ENCODE peak calls at places on chromosomes 12 and 14, in seven cellular contexts. G is fibroblast of lung, J is mammary epithelial cell, I is psoas muscle, S is lower lobe of right lung, C is hepatocyte, X is SK-N-SH. A is an unnamed sample. For H3K27me3 and H3K36me3, the result is how much of the 10 kb centered on the place peaks cover.

GRCh38 chr12:82174936-82175335 is 183.3 kb downstream of the CCDC59 start:
- DNase-seq in S (no peak), J (no peak), X (no peak), C (no peak), I (no peak), G (no peak), A (no peak)

GRCh38 chr14:52740751-52741150 is 10.8 kb downstream of the STYX start:
- DNase-seq in X (no peak), C (no peak), I (no peak), S (no peak), G (no peak), J (no peak), A (no peak)

GRCh38 chr14:49220492-49220891 is 365.7 kb downstream of the RPS29 start:
- DNase-seq in S (no peak), G (no peak), J (no peak), C (no peak), I (no peak), X (no peak), A (no peak)

GRCh38 chr14:71143391-71144290 is 236.4 kb downstream of the PCNX1 start:
- DNase-seq in J (peak), G (peak), I (no peak), X (no peak), S (no peak), C (peak), A (no peak)

GRCh38 chr12:114668151-114668891 is 15.7 kb downstream of the TBX3 start:
- DNase-seq in J (peak), C (peak), I (peak), X (peak), S (peak), G (peak), A (peak)

GRCh38 chr14:29941401-29941800 is 13.8 kb upstream of the PRKD1 start:
- DNase-seq in X (no peak), I (no peak), G (no peak), S (no peak), C (no peak), J (no peak), A (peak)

GRCh38 chr12:117152793-117153775 is 37.2 kb downstream of the FBXO21 start:
- DNase-seq in G (no peak), I (no peak), C (no peak), X (no peak), S (no peak), J (no peak), A (no peak)

GRCh38 chr14:103372552-103373304 is 12.5 kb upstream of the MARK3 start:
- DNase-seq in S (no peak), I (peak), G (peak), J (peak), X (no peak), C (peak), A (peak)

GRCh38 chr12:15726029-15726756 is 63.0 kb downstream of the EPS8 start:
- DNase-seq in I (no peak), X (no peak), S (no peak), C (no peak), G (no peak), J (no peak), A (no peak)

GRCh38 chr12:124679533-124680371 is 112.3 kb upstream of the NCOR2 start:
- DNase-seq in C (no peak), S (no peak), J (no peak), I (peak), G (no peak), X (no peak), A (peak)

GRCh38 chr14:61764342-61765122 is 2.3 kb downstream of the SNAPC1 start:
- DNase-seq in S (no peak), X (no peak), J (no peak), I (no peak), G (no peak), C (no peak), A (no peak)
- H3K4me3 ChIP-seq in S (no peak), X (peak), J (peak), I (peak), G (peak), C (no peak), A (no peak)

DNA sequence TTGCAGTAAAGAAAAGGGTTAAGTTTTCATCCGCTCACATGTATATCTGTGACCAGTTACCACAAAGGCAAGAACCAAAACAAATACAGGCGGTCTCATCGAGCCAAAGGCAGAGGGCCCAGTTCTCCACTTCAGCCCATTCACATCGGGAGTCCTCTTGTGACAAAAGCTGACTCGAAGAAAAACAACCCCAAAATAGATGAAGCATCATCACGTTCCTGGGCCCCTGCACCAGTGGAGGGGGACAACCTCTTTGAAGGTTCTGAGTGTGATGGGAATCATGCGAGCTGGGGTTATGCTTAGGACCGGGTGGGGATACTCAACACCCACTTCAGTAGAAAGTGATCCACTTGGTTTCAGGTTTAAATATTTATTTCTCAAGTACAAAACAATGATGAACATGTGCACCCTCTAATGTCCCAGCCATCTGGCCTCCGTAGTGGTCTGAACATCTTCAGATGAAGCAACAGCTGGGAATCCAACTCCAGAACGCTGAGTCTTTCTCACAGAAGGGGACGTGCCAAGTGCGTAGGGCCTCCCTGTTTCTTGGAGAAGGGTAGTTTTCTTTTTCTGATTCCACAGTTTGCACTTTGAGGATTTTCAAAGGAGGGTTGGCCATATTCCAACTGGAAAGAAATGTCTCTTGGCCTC is 8.4 kb downstream of the GSC start:
- DNase-seq in G (no peak), S (no peak), I (peak), J (no peak), X (no peak), C (no peak), A (no peak)
- H3K27me3 ChIP-seq in G (under half), S (half or more), I (under half), J (under half), X (under half), C (half or more), A (under half)

GRCh38 chr14:73723799-73724621 is 9.8 kb upstream of the PNMA1 start:
- DNase-seq in S (peak), J (peak), X (peak), I (peak), C (peak), G (peak), A (peak)

GRCh38 chr14:73724696-73725095 is 10.5 kb upstream of the PNMA1 start:
- DNase-seq in S (no peak), I (no peak), G (no peak), C (no peak), J (no peak), X (no peak), A (peak)

GRCh38 chr14:73726025-73726961 is 12.1 kb upstream of the PNMA1 start:
- DNase-seq in C (no peak), I (no peak), S (no peak), G (no peak), J (no peak), X (no peak), A (peak)

GRCh38 chr14:73727181-73727580 is 13.0 kb upstream of the PNMA1 start:
- DNase-seq in I (no peak), C (peak), G (no peak), S (no peak), J (no peak), X (no peak), A (peak)

GRCh38 chr14:73725116-73726024 is 11.2 kb upstream of the PNMA1 start:
- DNase-seq in C (peak), G (peak), X (no peak), J (no peak), I (peak), S (no peak), A (peak)
- H3K36me3 ChIP-seq in C (under half), G (under half), X (under half), J (under half), I (half or more), S (half or more), A (under half)

DNA sequence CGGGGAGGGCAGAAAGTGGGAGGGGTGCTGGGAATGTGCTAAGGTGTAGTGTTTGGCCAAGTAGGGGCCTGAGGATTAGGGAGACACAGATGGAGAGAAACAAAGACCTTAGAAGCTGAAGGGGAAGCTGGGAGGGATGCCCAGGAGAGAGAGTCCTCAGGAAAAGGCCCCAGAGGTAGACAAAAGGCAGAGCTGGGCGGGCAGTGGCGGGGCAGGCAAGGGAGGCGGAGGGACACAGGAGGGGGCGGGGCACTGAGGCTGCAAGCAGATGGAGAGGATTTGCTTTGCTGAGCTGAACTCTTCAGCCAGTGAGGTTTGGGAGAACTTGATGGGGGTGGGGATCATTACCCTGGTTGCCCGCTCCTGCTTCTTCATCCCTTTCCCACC is 2.8 kb downstream of the PTMS start:
- DNase-seq in C (peak), S (no peak), X (peak), G (no peak), I (peak), J (no peak), A (peak)
- H3K4me3 ChIP-seq in C (peak), S (peak), X (peak), G (peak), I (peak), J (no peak), A (peak)

GRCh38 chr12:49344486-49345047 is 2.1 kb upstream of the DNAJC22 start:
- DNase-seq in J (no peak), G (no peak), C (no peak), X (no peak), I (no peak), S (no peak), A (peak)
- H3K27me3 ChIP-seq in J (under half), G (under half), C (half or more), X (under half), I (under half), S (half or more), A (half or more)

DNA sequence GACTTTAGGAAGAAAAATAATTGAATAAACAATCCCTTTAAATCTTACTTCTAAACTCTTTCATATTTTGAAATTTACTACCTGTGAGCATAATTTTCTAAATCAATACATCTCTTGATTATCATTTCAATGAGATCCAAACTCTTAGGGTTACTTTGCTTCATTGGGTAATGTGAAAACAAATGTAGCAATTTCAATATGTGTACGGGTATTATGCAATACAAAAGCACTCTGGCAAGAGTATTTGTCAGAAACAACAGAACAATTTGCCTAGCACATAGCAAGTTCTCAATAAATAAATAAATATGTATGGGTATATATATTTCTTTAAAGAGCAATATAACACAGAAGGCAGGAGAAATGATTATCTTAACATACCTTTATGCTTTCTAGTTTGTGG is 77.1 kb downstream of the PLEKHG7 start:
- DNase-seq in J (no peak), I (no peak), S (no peak), C (no peak), X (no peak), G (peak), A (no peak)
- H3K36me3 ChIP-seq in J (under half), I (half or more), S (under half), C (under half), X (half or more), G (under half), A (under half)

GRCh38 chr14:65824285-65824977 is 411.9 kb downstream of the FUT8 start:
- DNase-seq in C (peak), X (peak), J (peak), G (peak), I (no peak), S (no peak), A (peak)

GRCh38 chr14:65819567-65819966 is 407.0 kb downstream of the FUT8 start:
- DNase-seq in J (no peak), C (no peak), X (no peak), S (no peak), I (no peak), G (no peak), A (no peak)

GRCh38 chr14:65817011-65817410 is 404.5 kb downstream of the FUT8 start:
- DNase-seq in I (no peak), X (no peak), G (no peak), J (peak), C (no peak), S (no peak), A (no peak)

GRCh38 chr14:65824978-65825299 is 412.4 kb downstream of the FUT8 start:
- DNase-seq in X (no peak), C (no peak), S (no peak), G (no peak), J (no peak), I (no peak), A (no peak)

DNA sequence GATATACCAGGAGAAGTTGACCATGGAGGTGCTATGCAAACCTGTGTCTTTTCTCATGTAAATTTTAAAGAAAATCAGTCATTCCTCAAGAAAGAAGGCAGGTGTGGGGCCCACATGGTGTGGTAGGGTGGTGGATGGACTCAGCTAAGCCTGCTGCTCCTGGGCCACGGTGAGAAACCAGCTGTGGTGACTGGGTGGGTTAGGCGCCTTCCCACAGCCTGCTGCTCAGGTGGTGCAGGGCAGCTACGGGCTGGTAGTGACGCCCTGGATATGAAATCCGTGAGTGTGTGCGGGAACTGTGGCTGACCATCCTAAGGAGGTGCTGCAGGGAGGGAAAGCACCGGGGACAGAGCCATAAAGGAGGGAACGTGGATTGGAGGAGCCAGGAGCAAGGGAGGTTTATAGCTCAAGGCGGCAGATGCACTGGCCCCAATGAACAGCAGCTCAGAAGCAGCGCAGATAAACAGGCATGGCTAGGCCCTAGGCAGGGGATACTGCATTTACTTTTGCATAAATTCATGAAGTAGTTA is 408.8 kb downstream of the FUT8 start:
- DNase-seq in S (no peak), X (no peak), C (no peak), G (no peak), I (no peak), J (no peak), A (no peak)
- H3K4me3 ChIP-seq in S (no peak), X (no peak), C (no peak), G (no peak), I (no peak), J (no peak), A (no peak)

GRCh38 chr12:130712346-130713065 is 3.6 kb downstream of the RIMBP2 start:
- DNase-seq in X (no peak), C (no peak), G (no peak), J (no peak), S (no peak), I (no peak), A (no peak)
- H3K27me3 ChIP-seq in X (under half), C (under half), G (under half), J (under half), S (half or more), I (under half), A (under half)

GRCh38 chr12:11089246-11089645 is 2.9 kb downstream of the TAS2R43 start:
- DNase-seq in I (no peak), S (no peak), C (no peak), G (no peak), X (no peak), J (no peak), A (no peak)
- H3K36me3 ChIP-seq in I (under half), S (under half), C (under half), G (under half), X (under half), J (under half), A (under half)

A was measured in H7.